ENCODE peak calls at places on chromosomes 2 and 18, in five cellular contexts. Y, P, T, F and X are unnamed samples. For H3K4me1 and H3K36me3, the result is how much of the 10 kb centered on the place peaks cover.

GRCh38 chr2:183248866-183249567 is 124.8 kb downstream of the NUP35 start:
- DNase-seq in Y (peak), P (no peak), T (peak), F (peak), X (no peak)

GRCh38 chr2:152623775-152624174 is 93.5 kb downstream of the PRPF40A start:
- DNase-seq in Y (no peak), P (no peak), T (no peak), F (no peak), X (no peak)

GRCh38 chr2:130823886-130824491 is 12.7 kb upstream of the ARHGEF4 start:
- DNase-seq in Y (no peak), P (no peak), T (no peak), F (no peak), X (no peak)

GRCh38 chr18:61556862-61557261 is 223.6 kb downstream of the CDH20 start:
- DNase-seq in Y (no peak), P (no peak), T (no peak), F (no peak), X (no peak)

GRCh38 chr18:35635171-35635570 is 53.6 kb downstream of the GALNT1 start:
- DNase-seq in Y (no peak), P (no peak), T (peak), F (peak), X (no peak)

GRCh38 chr2:175834472-175834871 is 167.6 kb downstream of the LNPK start:
- DNase-seq in Y (no peak), P (no peak), T (no peak), F (peak), X (no peak)

GRCh38 chr2:160317113-160318099 is 117.3 kb upstream of the ITGB6 start:
- DNase-seq in Y (no peak), P (peak), T (no peak), F (peak), X (no peak)

GRCh38 chr2:10305254-10305635 is 2.5 kb downstream of the HPCAL1 start:
- DNase-seq in Y (no peak), P (no peak), T (peak), F (peak), X (no peak)

GRCh38 chr2:6724572-6725140 is 141.1 kb downstream of the CMPK2 start:
- DNase-seq in Y (no peak), P (no peak), T (no peak), F (no peak), X (no peak)

GRCh38 chr2:217079165-217079564 is 219.3 kb upstream of the TNP1 start:
- DNase-seq in Y (no peak), P (no peak), T (no peak), F (no peak), X (peak)

GRCh38 chr2:30422437-30422805 is 24.6 kb upstream of the LCLAT1 start:
- DNase-seq in Y (peak), P (no peak), T (no peak), F (peak), X (no peak)

GRCh38 chr18:43279015-43279758 is 1.9 kb upstream of the SYT4 start:
- DNase-seq in Y (no peak), P (no peak), T (no peak), F (peak), X (no peak)

GRCh38 chr2:88738271-88738670 is 46.8 kb downstream of the RPIA start:
- DNase-seq in Y (no peak), P (no peak), T (peak), F (peak), X (no peak)

GRCh38 chr2:240999001-240999791 is 778 bp downstream of the SNED1 start:
- DNase-seq in Y (no peak), P (peak), T (no peak), F (peak), X (peak)

GRCh38 chr18:38497281-38497680 is 931.7 kb upstream of the CELF4 start:
- DNase-seq in Y (no peak), P (no peak), T (no peak), F (no peak), X (no peak)

GRCh38 chr2:128214866-128215460 is 103.7 kb downstream of the HS6ST1 start:
- DNase-seq in Y (no peak), P (no peak), T (no peak), F (no peak), X (no peak)

GRCh38 chr2:198232281-198232680 is 427.9 kb downstream of the PLCL1 start:
- DNase-seq in Y (no peak), P (no peak), T (no peak), F (no peak), X (no peak)

GRCh38 chr2:23698733-23699391 is 228.1 kb downstream of the ATAD2B start:
- DNase-seq in Y (no peak), P (no peak), T (peak), F (peak), X (peak)

GRCh38 chr2:23698116-23698732 is 228.7 kb downstream of the ATAD2B start:
- DNase-seq in Y (no peak), P (no peak), T (no peak), F (no peak), X (peak)

GRCh38 chr2:23696163-23697045 is 230.5 kb downstream of the ATAD2B start:
- DNase-seq in Y (no peak), P (no peak), T (no peak), F (no peak), X (peak)

GRCh38 chr2:23697256-23697655 is 229.7 kb downstream of the ATAD2B start:
- DNase-seq in Y (no peak), P (no peak), T (no peak), F (no peak), X (no peak)

DNA sequence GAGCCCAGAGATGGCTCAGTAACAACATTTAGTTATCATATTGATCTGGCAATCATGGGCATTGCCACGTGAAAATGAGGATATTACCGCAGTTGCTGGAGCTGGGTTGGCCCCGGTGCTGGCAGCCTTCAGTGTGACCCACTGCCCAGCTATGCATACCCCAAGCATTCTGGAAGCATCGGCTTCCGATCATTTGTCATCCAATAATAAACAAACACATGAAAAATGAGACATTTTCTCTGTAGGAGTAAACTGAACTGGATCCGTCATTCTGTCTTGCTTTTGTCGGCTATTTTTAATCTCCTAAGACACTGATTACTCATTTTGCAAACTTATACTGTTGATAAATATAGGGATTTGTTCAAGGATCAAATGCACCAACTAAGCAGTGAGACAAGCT is 229.2 kb downstream of the ATAD2B start:
- DNase-seq in Y (no peak), P (no peak), T (no peak), F (peak), X (no peak)
- H3K4me1 ChIP-seq in Y (under half), P (under half), T (under half), F (under half), X (under half)

GRCh38 chr2:46643493-46643892 is 164.1 kb downstream of the TMEM247 start:
- DNase-seq in Y (no peak), P (no peak), T (no peak), F (no peak), X (no peak)
- TF ChIP-seq CTCF in Y (peak), P (no peak), T (no peak), F (no peak), X (no peak)

DNA sequence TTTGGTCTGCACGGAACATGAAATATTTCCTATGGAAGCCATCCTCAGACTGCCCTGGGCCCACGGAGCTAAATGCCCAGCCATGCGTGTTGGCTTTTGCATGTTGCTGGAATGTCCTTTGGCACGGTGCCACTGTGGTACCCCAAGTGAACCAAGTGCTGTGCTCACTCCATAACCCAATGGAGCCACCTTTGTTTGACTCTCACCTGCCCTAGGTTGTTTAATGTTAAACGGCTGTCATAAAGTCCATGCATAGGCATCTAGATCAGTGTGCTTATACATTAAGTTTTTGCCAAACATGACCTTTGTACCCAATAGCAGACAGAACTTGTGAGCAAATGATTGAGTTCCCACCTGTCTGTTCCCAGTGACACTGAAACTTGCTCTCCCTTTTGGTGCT is 59.9 kb upstream of the TMEM87B start:
- DNase-seq in Y (no peak), P (no peak), T (no peak), F (no peak), X (no peak)
- H3K36me3 ChIP-seq in Y (under half), P (under half), T (under half), F (under half), X (under half)

GRCh38 chr2:231668981-231669380 is 39.3 kb upstream of the PTMA start:
- DNase-seq in Y (no peak), P (no peak), T (no peak), F (no peak), X (no peak)
- H3K4me1 ChIP-seq in Y (half or more), P (half or more), T (under half), F (under half), X (under half)

DNA sequence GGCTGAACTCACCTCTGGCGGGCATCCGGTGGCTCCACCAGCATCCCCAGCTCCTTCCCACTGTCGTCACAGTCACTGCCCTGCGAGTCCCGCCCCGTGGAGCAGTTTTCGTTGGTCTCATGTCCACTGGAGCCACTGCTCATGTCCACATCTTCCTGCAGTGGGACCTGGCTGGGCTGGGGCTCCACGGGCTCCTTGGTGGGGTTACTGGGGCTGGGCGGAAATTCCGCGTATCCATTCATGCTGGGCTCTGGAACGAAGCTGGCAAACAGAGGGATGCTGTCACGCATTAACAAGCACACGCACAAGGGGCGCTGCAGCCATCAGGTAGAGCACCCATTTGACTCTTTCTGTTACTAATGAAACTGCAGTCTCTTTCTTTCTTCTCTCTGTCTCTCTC is 10.7 kb downstream of the PER2 start:
- DNase-seq in Y (no peak), P (no peak), T (no peak), F (no peak), X (no peak)
- TF ChIP-seq CTCF in Y (peak), P (no peak), T (no peak), F (no peak), X (no peak)

GRCh38 chr2:237876951-237877491 is 17.6 kb downstream of the RAMP1 start:
- DNase-seq in Y (no peak), P (no peak), T (no peak), F (no peak), X (peak)
- H3K36me3 ChIP-seq in Y (under half), P (under half), T (under half), F (under half), X (under half)